ENCODE peak calls at places on chromosomes 7 and 10, in five cellular contexts. J is SK-N-SH, M is left ventricle myocardium inferior, P is HCT116, E is ovary. S is an unnamed sample. For H3K4me1, the result is how much of the 10 kb centered on the place peaks cover.

GRCh38 chr10:3782456-3783312 is 2.3 kb downstream of the KLF6 start:
- DNase-seq in J (peak), P (no peak), E (peak), M (peak), S (no peak)

GRCh38 chr7:50937727-50938126 is 155.0 kb upstream of the GRB10 start:
- DNase-seq in M (no peak), E (no peak), J (no peak), P (no peak), S (no peak)

GRCh38 chr7:99453105-99453504 is 12.9 kb downstream of the ATP5MF start:
- DNase-seq in J (no peak), E (no peak), M (peak), P (no peak), S (no peak)

GRCh38 chr7:36312915-36313334 is 76.7 kb upstream of the ANLN start:
- DNase-seq in J (no peak), E (no peak), P (no peak), M (no peak), S (no peak)

GRCh38 chr10:3452234-3452633 is 279.7 kb upstream of the PITRM1 start:
- DNase-seq in P (no peak), J (no peak), E (no peak), M (no peak), S (no peak)

GRCh38 chr10:106038246-106038645 is 1126.3 kb downstream of the SORCS1 start:
- DNase-seq in E (no peak), M (no peak), J (no peak), P (no peak), S (no peak)

GRCh38 chr10:123800299-123800698 is 91.3 kb downstream of the CPXM2 start:
- DNase-seq in J (no peak), E (no peak), P (no peak), M (no peak), S (no peak)

GRCh38 chr7:103929808-103930415 is 59.5 kb downstream of the RELN start:
- DNase-seq in M (no peak), J (no peak), E (no peak), P (no peak), S (no peak)

GRCh38 chr10:70567603-70568002 is 34.9 kb downstream of the PRF1 start:
- DNase-seq in M (no peak), P (no peak), E (no peak), J (no peak), S (peak)

GRCh38 chr10:97651773-97652172 is 11.3 kb downstream of the PI4K2A start:
- DNase-seq in J (no peak), M (no peak), E (no peak), P (peak), S (peak)

GRCh38 chr10:69911571-69912528 is 110.1 kb downstream of the COL13A1 start:
- DNase-seq in J (no peak), E (peak), P (no peak), M (peak), S (no peak)

GRCh38 chr7:30931161-30931926 is 19.7 kb downstream of the AQP1 start:
- DNase-seq in M (peak), J (peak), P (no peak), E (no peak), S (no peak)

GRCh38 chr10:72810976-72811375 is 82.6 kb upstream of the OIT3 start:
- DNase-seq in P (no peak), M (no peak), E (no peak), J (no peak), S (no peak)

GRCh38 chr10:12430406-12430982 is 81.1 kb downstream of the CAMK1D start:
- DNase-seq in M (no peak), J (no peak), P (no peak), E (no peak), S (no peak)

GRCh38 chr10:79336739-79337138 is 10.5 kb upstream of the PPIF start:
- DNase-seq in M (no peak), E (no peak), P (no peak), J (no peak), S (no peak)

DNA sequence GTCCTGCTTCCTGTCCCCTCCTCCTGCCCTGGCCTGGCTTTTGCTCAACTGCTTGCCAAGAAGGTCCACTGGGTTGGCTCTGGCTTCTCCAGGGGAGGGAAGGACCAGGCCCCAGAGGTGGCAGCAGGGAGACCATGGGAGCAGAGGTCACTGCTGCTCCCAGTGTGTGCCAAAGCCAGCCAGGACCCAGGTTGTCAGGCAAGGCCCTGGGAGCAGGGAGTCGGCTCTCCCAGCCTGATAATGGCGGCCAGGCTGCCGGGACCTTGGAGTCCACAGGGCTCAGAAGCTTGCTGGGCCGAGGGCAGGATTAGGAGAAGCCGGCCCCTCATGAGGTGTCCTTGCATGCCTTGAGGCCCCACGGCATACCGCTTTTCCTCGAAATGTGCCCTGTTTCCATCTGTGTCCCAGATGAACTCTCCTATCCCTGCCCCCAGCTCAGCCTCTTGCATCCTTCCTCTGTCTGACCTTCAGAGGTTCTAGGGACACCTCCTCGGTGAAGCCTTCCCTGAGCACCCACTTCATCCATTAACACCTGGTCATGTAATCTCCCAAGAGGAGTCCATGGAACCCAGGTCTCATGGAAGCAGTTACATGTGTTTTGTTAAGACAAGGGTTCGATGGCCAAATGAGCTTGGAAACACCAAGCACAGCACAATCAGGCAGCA is 124.0 kb downstream of the NEURL1 start:
- DNase-seq in P (no peak), J (no peak), M (no peak), E (no peak), S (no peak)
- H3K27ac ChIP-seq in P (no peak), J (peak), M (peak), E (no peak), S (no peak)

DNA sequence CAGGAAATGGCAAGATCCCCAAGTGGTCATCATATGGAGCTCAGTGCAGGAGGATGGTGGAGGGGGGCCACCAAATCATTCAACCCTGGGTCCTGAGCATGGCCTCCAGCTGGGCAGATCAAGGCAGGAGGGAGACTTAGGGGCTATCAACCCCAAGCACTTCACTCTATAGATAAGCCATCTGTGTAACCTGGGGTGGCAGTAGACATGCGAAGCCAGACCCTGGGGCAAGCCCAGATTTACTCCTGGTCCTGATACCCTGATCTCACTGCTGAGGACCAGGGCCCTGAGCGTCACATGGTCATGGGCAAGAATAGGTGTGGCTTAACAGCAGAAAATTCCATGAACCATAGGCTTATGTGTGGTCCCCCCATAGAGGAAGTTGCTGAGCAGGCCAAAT is 173.0 kb upstream of the ADCY1 start:
- DNase-seq in J (no peak), P (no peak), M (no peak), E (no peak), S (no peak)
- H3K4me1 ChIP-seq in J (under half), P (under half), M (under half), E (under half), S (under half)

DNA sequence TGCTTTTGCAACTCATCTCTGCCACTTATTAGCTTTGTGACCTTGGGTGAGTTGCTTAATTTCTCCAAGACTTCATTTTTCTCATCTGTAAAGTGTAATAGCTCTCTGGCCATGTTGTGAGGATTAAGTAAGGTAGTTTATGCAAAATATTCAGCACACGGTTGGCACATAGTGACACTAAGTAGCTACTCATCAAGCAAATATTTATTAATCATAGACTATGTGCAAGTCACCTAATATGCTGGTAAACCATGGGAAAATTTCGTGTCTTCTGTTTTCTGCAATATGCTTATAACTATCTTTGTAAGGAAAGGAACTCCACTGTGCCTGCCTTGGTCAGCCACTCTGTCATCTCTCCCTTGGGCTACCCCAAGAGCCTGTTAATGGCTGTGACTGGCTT is 50.3 kb upstream of the EGR2 start:
- DNase-seq in M (no peak), P (no peak), E (no peak), J (no peak), S (no peak)
- H3K27ac ChIP-seq in M (no peak), P (no peak), E (no peak), J (no peak), S (no peak)

GRCh38 chr7:131533151-131533559 is 23.3 kb downstream of the PODXL start:
- DNase-seq in J (no peak), E (no peak), P (no peak), M (no peak), S (no peak)
- H3K4me1 ChIP-seq in J (under half), E (under half), P (under half), M (half or more), S (under half)

GRCh38 chr7:29112721-29113120 is 33.6 kb downstream of the CPVL start:
- DNase-seq in M (no peak), E (no peak), P (no peak), J (no peak), S (no peak)
- H3K27ac ChIP-seq in M (no peak), E (no peak), P (no peak), J (no peak), S (peak)

GRCh38 chr10:86725980-86726976 is 30.1 kb upstream of the BMPR1A start:
- DNase-seq in E (no peak), P (no peak), J (no peak), M (no peak), S (no peak)

GRCh38 chr10:86727459-86727858 is 29.0 kb upstream of the BMPR1A start:
- DNase-seq in J (no peak), E (no peak), P (no peak), M (no peak), S (no peak)

GRCh38 chr10:86729677-86730076 is 26.7 kb upstream of the BMPR1A start:
- DNase-seq in J (no peak), P (no peak), M (no peak), E (no peak), S (no peak)

GRCh38 chr10:86730227-86730626 is 26.2 kb upstream of the BMPR1A start:
- DNase-seq in E (peak), J (peak), M (peak), P (no peak), S (no peak)

GRCh38 chr10:86727992-86728559 is 28.3 kb upstream of the BMPR1A start:
- DNase-seq in P (no peak), E (no peak), J (no peak), M (no peak), S (no peak)
- H3K4me1 ChIP-seq in P (under half), E (under half), J (under half), M (half or more), S (under half)

DNA sequence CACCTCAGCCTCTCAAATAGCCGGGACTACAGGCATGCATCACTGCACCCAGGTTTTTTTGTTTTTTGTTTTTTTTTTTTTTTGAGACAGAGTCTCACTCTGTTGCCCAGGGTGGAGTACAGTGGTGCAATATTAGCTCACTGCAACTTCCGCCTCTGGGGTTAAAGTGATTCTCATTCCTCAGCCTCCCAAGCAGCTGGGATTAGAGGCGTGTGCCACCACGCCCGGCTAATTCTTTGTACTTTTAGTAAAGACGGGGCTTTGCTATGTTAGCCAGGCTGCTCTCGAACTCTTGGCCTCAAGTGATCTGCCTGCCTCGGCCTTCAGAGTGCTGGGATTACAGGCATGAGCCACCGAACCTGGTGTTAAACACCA is 107.5 kb upstream of the KIF5B start:
- DNase-seq in E (no peak), M (no peak), P (no peak), J (no peak), S (no peak)
- H3K27ac ChIP-seq in E (no peak), M (no peak), P (no peak), J (no peak), S (no peak)

GRCh38 chr10:6091630-6092029 is 2.8 kb downstream of the RBM17 start:
- DNase-seq in E (no peak), P (no peak), J (no peak), M (no peak), S (no peak)
- H3K4me1 ChIP-seq in E (under half), P (under half), J (under half), M (half or more), S (under half)

GRCh38 chr10:131797626-131798025 is 103.2 kb upstream of the PPP2R2D start:
- DNase-seq in M (no peak), P (no peak), E (no peak), J (no peak), S (no peak)
- H3K27ac ChIP-seq in M (no peak), P (no peak), E (no peak), J (no peak), S (no peak)